ENCODE peak calls at places on chromosomes 1 and 21, in nine cellular contexts. One of them, this sample, is unnamed.

GRCh38 chr1:207453710-207454045 is 450 bp upstream of the CR2 start:
- DNase-seq in A673: no peak
- DNase-seq in heart right ventricle: no peak
- DNase-seq in Calu3: no peak
- DNase-seq in activated naive CD8-positive, alpha-beta T cell treated with anti-CD3 and anti-CD28 coated beads for 36 hours: no peak
- DNase-seq in progenitor cell of endocrine pancreas: no peak
- DNase-seq in HS-5: no peak
- DNase-seq in amygdala: no peak
- DNase-seq in NCI-H524: no peak
- DNase-seq in this sample: no peak

GRCh38 chr1:160834945-160835565 is 27.6 kb downstream of the CD244 start:
- DNase-seq in A673: peak
- DNase-seq in heart right ventricle: peak
- DNase-seq in Calu3: peak
- DNase-seq in activated naive CD8-positive, alpha-beta T cell treated with anti-CD3 and anti-CD28 coated beads for 36 hours: no peak
- DNase-seq in progenitor cell of endocrine pancreas: no peak
- DNase-seq in HS-5: no peak
- DNase-seq in amygdala: no peak
- DNase-seq in NCI-H524: no peak
- DNase-seq in this sample: peak

GRCh38 chr1:52237430-52237829 is 95.5 kb downstream of the ZFYVE9 start:
- DNase-seq in A673: no peak
- DNase-seq in heart right ventricle: no peak
- DNase-seq in Calu3: no peak
- DNase-seq in activated naive CD8-positive, alpha-beta T cell treated with anti-CD3 and anti-CD28 coated beads for 36 hours: no peak
- DNase-seq in progenitor cell of endocrine pancreas: no peak
- DNase-seq in HS-5: peak
- DNase-seq in amygdala: no peak
- DNase-seq in NCI-H524: no peak
- DNase-seq in this sample: no peak

GRCh38 chr1:25971044-25971881 is 26.6 kb downstream of the PAFAH2 start:
- DNase-seq in A673: no peak
- DNase-seq in heart right ventricle: no peak
- DNase-seq in Calu3: no peak
- DNase-seq in activated naive CD8-positive, alpha-beta T cell treated with anti-CD3 and anti-CD28 coated beads for 36 hours: peak
- DNase-seq in progenitor cell of endocrine pancreas: no peak
- DNase-seq in HS-5: no peak
- DNase-seq in amygdala: no peak
- DNase-seq in NCI-H524: no peak
- DNase-seq in this sample: no peak

GRCh38 chr1:245800901-245801605 is 646.3 kb downstream of the KIF26B start:
- DNase-seq in A673: no peak
- DNase-seq in heart right ventricle: no peak
- DNase-seq in Calu3: no peak
- DNase-seq in activated naive CD8-positive, alpha-beta T cell treated with anti-CD3 and anti-CD28 coated beads for 36 hours: no peak
- DNase-seq in progenitor cell of endocrine pancreas: no peak
- DNase-seq in HS-5: no peak
- DNase-seq in amygdala: no peak
- DNase-seq in NCI-H524: no peak
- DNase-seq in this sample: no peak

GRCh38 chr1:181089017-181089776 is 697 bp downstream of the IER5 start:
- DNase-seq in A673: peak
- DNase-seq in heart right ventricle: no peak
- DNase-seq in Calu3: peak
- DNase-seq in activated naive CD8-positive, alpha-beta T cell treated with anti-CD3 and anti-CD28 coated beads for 36 hours: peak
- DNase-seq in progenitor cell of endocrine pancreas: no peak
- DNase-seq in HS-5: no peak
- DNase-seq in amygdala: no peak
- DNase-seq in NCI-H524: no peak
- DNase-seq in this sample: peak

GRCh38 chr1:16162163-16162822 is 6.4 kb upstream of the EPHA2 start:
- DNase-seq in A673: peak
- DNase-seq in heart right ventricle: no peak
- DNase-seq in Calu3: no peak
- DNase-seq in activated naive CD8-positive, alpha-beta T cell treated with anti-CD3 and anti-CD28 coated beads for 36 hours: peak
- DNase-seq in progenitor cell of endocrine pancreas: no peak
- DNase-seq in HS-5: no peak
- DNase-seq in amygdala: no peak
- DNase-seq in NCI-H524: no peak
- DNase-seq in this sample: peak

GRCh38 chr1:89609781-89610456 is 23.0 kb upstream of the LRRC8C start:
- DNase-seq in A673: no peak
- DNase-seq in heart right ventricle: no peak
- DNase-seq in Calu3: no peak
- DNase-seq in activated naive CD8-positive, alpha-beta T cell treated with anti-CD3 and anti-CD28 coated beads for 36 hours: peak
- DNase-seq in progenitor cell of endocrine pancreas: no peak
- DNase-seq in HS-5: no peak
- DNase-seq in amygdala: no peak
- DNase-seq in NCI-H524: no peak
- DNase-seq in this sample: no peak

GRCh38 chr1:70061229-70061628 is 144.2 kb downstream of the LRRC40 start:
- DNase-seq in A673: no peak
- DNase-seq in heart right ventricle: no peak
- DNase-seq in Calu3: no peak
- DNase-seq in activated naive CD8-positive, alpha-beta T cell treated with anti-CD3 and anti-CD28 coated beads for 36 hours: no peak
- DNase-seq in progenitor cell of endocrine pancreas: no peak
- DNase-seq in HS-5: no peak
- DNase-seq in amygdala: no peak
- DNase-seq in NCI-H524: no peak
- DNase-seq in this sample: no peak

GRCh38 chr1:173205146-173206051 is 1.7 kb downstream of the TNFSF4 start:
- DNase-seq in A673: peak
- DNase-seq in heart right ventricle: no peak
- DNase-seq in Calu3: no peak
- DNase-seq in activated naive CD8-positive, alpha-beta T cell treated with anti-CD3 and anti-CD28 coated beads for 36 hours: no peak
- DNase-seq in progenitor cell of endocrine pancreas: no peak
- DNase-seq in HS-5: no peak
- DNase-seq in amygdala: no peak
- DNase-seq in NCI-H524: no peak
- DNase-seq in this sample: no peak

GRCh38 chr21:34261841-34262832 is 101.7 kb upstream of the KCNE2 start:
- DNase-seq in A673: no peak
- DNase-seq in heart right ventricle: no peak
- DNase-seq in Calu3: no peak
- DNase-seq in activated naive CD8-positive, alpha-beta T cell treated with anti-CD3 and anti-CD28 coated beads for 36 hours: no peak
- DNase-seq in progenitor cell of endocrine pancreas: no peak
- DNase-seq in HS-5: no peak
- DNase-seq in amygdala: no peak
- DNase-seq in NCI-H524: no peak
- DNase-seq in this sample: no peak

GRCh38 chr1:19032701-19033515 is 76.4 kb upstream of the IFFO2 start:
- DNase-seq in A673: no peak
- DNase-seq in heart right ventricle: no peak
- DNase-seq in Calu3: no peak
- DNase-seq in activated naive CD8-positive, alpha-beta T cell treated with anti-CD3 and anti-CD28 coated beads for 36 hours: no peak
- DNase-seq in progenitor cell of endocrine pancreas: no peak
- DNase-seq in HS-5: no peak
- DNase-seq in amygdala: no peak
- DNase-seq in NCI-H524: no peak
- DNase-seq in this sample: no peak

GRCh38 chr1:36787312-36787711 is 247.0 kb downstream of the GRIK3 start:
- DNase-seq in A673: no peak
- DNase-seq in heart right ventricle: no peak
- DNase-seq in Calu3: no peak
- DNase-seq in activated naive CD8-positive, alpha-beta T cell treated with anti-CD3 and anti-CD28 coated beads for 36 hours: no peak
- DNase-seq in progenitor cell of endocrine pancreas: no peak
- DNase-seq in HS-5: no peak
- DNase-seq in amygdala: no peak
- DNase-seq in NCI-H524: no peak
- DNase-seq in this sample: no peak

GRCh38 chr1:28577052-28577678 is 14.9 kb upstream of the RAB42 start:
- DNase-seq in A673: no peak
- DNase-seq in heart right ventricle: no peak
- DNase-seq in Calu3: no peak
- DNase-seq in activated naive CD8-positive, alpha-beta T cell treated with anti-CD3 and anti-CD28 coated beads for 36 hours: no peak
- DNase-seq in progenitor cell of endocrine pancreas: no peak
- DNase-seq in HS-5: no peak
- DNase-seq in amygdala: no peak
- DNase-seq in NCI-H524: no peak
- DNase-seq in this sample: no peak

GRCh38 chr1:167486090-167486824 is 32.1 kb downstream of the CD247 start:
- DNase-seq in A673: no peak
- DNase-seq in heart right ventricle: peak
- DNase-seq in Calu3: no peak
- DNase-seq in activated naive CD8-positive, alpha-beta T cell treated with anti-CD3 and anti-CD28 coated beads for 36 hours: no peak
- DNase-seq in progenitor cell of endocrine pancreas: no peak
- DNase-seq in HS-5: no peak
- DNase-seq in amygdala: no peak
- DNase-seq in NCI-H524: no peak
- DNase-seq in this sample: no peak

GRCh38 chr1:229363723-229364122 is 20.9 kb upstream of the CCSAP start:
- DNase-seq in A673: no peak
- DNase-seq in heart right ventricle: no peak
- DNase-seq in Calu3: no peak
- DNase-seq in activated naive CD8-positive, alpha-beta T cell treated with anti-CD3 and anti-CD28 coated beads for 36 hours: no peak
- DNase-seq in progenitor cell of endocrine pancreas: no peak
- DNase-seq in HS-5: no peak
- DNase-seq in amygdala: no peak
- DNase-seq in NCI-H524: no peak
- DNase-seq in this sample: no peak

GRCh38 chr1:7539772-7540175 is 231.3 kb upstream of the VAMP3 start:
- DNase-seq in A673: peak
- DNase-seq in heart right ventricle: no peak
- DNase-seq in Calu3: peak
- DNase-seq in activated naive CD8-positive, alpha-beta T cell treated with anti-CD3 and anti-CD28 coated beads for 36 hours: no peak
- DNase-seq in progenitor cell of endocrine pancreas: peak
- DNase-seq in HS-5: no peak
- DNase-seq in amygdala: no peak
- DNase-seq in NCI-H524: no peak
- DNase-seq in this sample: no peak

GRCh38 chr1:167661527-167662436 is 31.8 kb downstream of the RCSD1 start:
- DNase-seq in A673: peak
- DNase-seq in heart right ventricle: no peak
- DNase-seq in Calu3: no peak
- DNase-seq in activated naive CD8-positive, alpha-beta T cell treated with anti-CD3 and anti-CD28 coated beads for 36 hours: no peak
- DNase-seq in progenitor cell of endocrine pancreas: no peak
- DNase-seq in HS-5: peak
- DNase-seq in amygdala: no peak
- DNase-seq in NCI-H524: no peak
- DNase-seq in this sample: no peak

GRCh38 chr1:241992734-241993133 is 6.2 kb downstream of the MAP1LC3C start:
- DNase-seq in A673: peak
- DNase-seq in heart right ventricle: no peak
- DNase-seq in Calu3: no peak
- DNase-seq in activated naive CD8-positive, alpha-beta T cell treated with anti-CD3 and anti-CD28 coated beads for 36 hours: no peak
- DNase-seq in progenitor cell of endocrine pancreas: no peak
- DNase-seq in HS-5: no peak
- DNase-seq in amygdala: no peak
- DNase-seq in NCI-H524: no peak
- DNase-seq in this sample: no peak

GRCh38 chr1:92900539-92900938 is 60.7 kb downstream of the DIPK1A start:
- DNase-seq in A673: no peak
- DNase-seq in heart right ventricle: no peak
- DNase-seq in Calu3: no peak
- DNase-seq in activated naive CD8-positive, alpha-beta T cell treated with anti-CD3 and anti-CD28 coated beads for 36 hours: no peak
- DNase-seq in progenitor cell of endocrine pancreas: no peak
- DNase-seq in HS-5: no peak
- DNase-seq in amygdala: no peak
- DNase-seq in NCI-H524: no peak
- DNase-seq in this sample: no peak

GRCh38 chr1:51175278-51175677 is 60.8 kb upstream of the RNF11 start:
- DNase-seq in A673: no peak
- DNase-seq in heart right ventricle: no peak
- DNase-seq in Calu3: no peak
- DNase-seq in activated naive CD8-positive, alpha-beta T cell treated with anti-CD3 and anti-CD28 coated beads for 36 hours: no peak
- DNase-seq in progenitor cell of endocrine pancreas: no peak
- DNase-seq in HS-5: no peak
- DNase-seq in amygdala: no peak
- DNase-seq in NCI-H524: no peak
- DNase-seq in this sample: no peak

GRCh38 chr1:64871256-64871655 is 95.1 kb downstream of the JAK1 start:
- DNase-seq in A673: no peak
- DNase-seq in heart right ventricle: no peak
- DNase-seq in Calu3: no peak
- DNase-seq in activated naive CD8-positive, alpha-beta T cell treated with anti-CD3 and anti-CD28 coated beads for 36 hours: no peak
- DNase-seq in progenitor cell of endocrine pancreas: no peak
- DNase-seq in HS-5: no peak
- DNase-seq in amygdala: no peak
- DNase-seq in NCI-H524: no peak
- DNase-seq in this sample: no peak

GRCh38 chr1:155983191-155984023 is 5.1 kb upstream of the ARHGEF2 start:
- DNase-seq in A673: peak
- DNase-seq in heart right ventricle: peak
- DNase-seq in Calu3: peak
- DNase-seq in activated naive CD8-positive, alpha-beta T cell treated with anti-CD3 and anti-CD28 coated beads for 36 hours: no peak
- DNase-seq in progenitor cell of endocrine pancreas: no peak
- DNase-seq in HS-5: peak
- DNase-seq in amygdala: no peak
- DNase-seq in NCI-H524: no peak
- DNase-seq in this sample: no peak

GRCh38 chr21:44487831-44488230 is 32.5 kb downstream of the LRRC3 start:
- DNase-seq in A673: peak
- DNase-seq in heart right ventricle: no peak
- DNase-seq in Calu3: no peak
- DNase-seq in activated naive CD8-positive, alpha-beta T cell treated with anti-CD3 and anti-CD28 coated beads for 36 hours: peak
- DNase-seq in progenitor cell of endocrine pancreas: no peak
- DNase-seq in HS-5: no peak
- DNase-seq in amygdala: no peak
- DNase-seq in NCI-H524: no peak
- DNase-seq in this sample: no peak

GRCh38 chr1:229841230-229841629 is 215.2 kb downstream of the URB2 start:
- DNase-seq in A673: peak
- DNase-seq in heart right ventricle: no peak
- DNase-seq in Calu3: no peak
- DNase-seq in activated naive CD8-positive, alpha-beta T cell treated with anti-CD3 and anti-CD28 coated beads for 36 hours: no peak
- DNase-seq in progenitor cell of endocrine pancreas: no peak
- DNase-seq in HS-5: no peak
- DNase-seq in amygdala: no peak
- DNase-seq in NCI-H524: no peak
- DNase-seq in this sample: no peak

GRCh38 chr1:78176448-78176847 is 130.7 kb downstream of the GIPC2 start:
- DNase-seq in A673: peak
- DNase-seq in heart right ventricle: peak
- DNase-seq in Calu3: no peak
- DNase-seq in activated naive CD8-positive, alpha-beta T cell treated with anti-CD3 and anti-CD28 coated beads for 36 hours: no peak
- DNase-seq in progenitor cell of endocrine pancreas: no peak
- DNase-seq in HS-5: no peak
- DNase-seq in amygdala: no peak
- DNase-seq in NCI-H524: peak
- DNase-seq in this sample: no peak

GRCh38 chr1:156586323-156586722 is 5.3 kb upstream of the NAXE start:
- DNase-seq in A673: no peak
- DNase-seq in heart right ventricle: no peak
- DNase-seq in Calu3: no peak
- DNase-seq in activated naive CD8-positive, alpha-beta T cell treated with anti-CD3 and anti-CD28 coated beads for 36 hours: no peak
- DNase-seq in progenitor cell of endocrine pancreas: no peak
- DNase-seq in HS-5: no peak
- DNase-seq in amygdala: no peak
- DNase-seq in NCI-H524: no peak
- DNase-seq in this sample: no peak

GRCh38 chr1:117416546-117417117 is 49.4 kb downstream of the MAN1A2 start:
- DNase-seq in A673: no peak
- DNase-seq in heart right ventricle: no peak
- DNase-seq in Calu3: no peak
- DNase-seq in activated naive CD8-positive, alpha-beta T cell treated with anti-CD3 and anti-CD28 coated beads for 36 hours: no peak
- DNase-seq in progenitor cell of endocrine pancreas: no peak
- DNase-seq in HS-5: no peak
- DNase-seq in amygdala: no peak
- DNase-seq in NCI-H524: no peak
- DNase-seq in this sample: no peak

GRCh38 chr1:182615468-182616129 is 11.4 kb upstream of the RGS16 start:
- DNase-seq in A673: peak
- DNase-seq in heart right ventricle: peak
- DNase-seq in Calu3: no peak
- DNase-seq in activated naive CD8-positive, alpha-beta T cell treated with anti-CD3 and anti-CD28 coated beads for 36 hours: peak
- DNase-seq in progenitor cell of endocrine pancreas: no peak
- DNase-seq in HS-5: no peak
- DNase-seq in amygdala: peak
- DNase-seq in NCI-H524: peak
- DNase-seq in this sample: peak

GRCh38 chr1:40315239-40315794 is 1.8 kb downstream of the COL9A2 start:
- DNase-seq in A673: peak
- DNase-seq in heart right ventricle: peak
- DNase-seq in Calu3: peak
- DNase-seq in activated naive CD8-positive, alpha-beta T cell treated with anti-CD3 and anti-CD28 coated beads for 36 hours: peak
- DNase-seq in progenitor cell of endocrine pancreas: peak
- DNase-seq in HS-5: no peak
- DNase-seq in amygdala: peak
- DNase-seq in NCI-H524: peak
- DNase-seq in this sample: peak

GRCh38 chr21:35396655-35397054 is 347.6 kb upstream of the RUNX1 start:
- DNase-seq in A673: no peak
- DNase-seq in heart right ventricle: no peak
- DNase-seq in Calu3: no peak
- DNase-seq in activated naive CD8-positive, alpha-beta T cell treated with anti-CD3 and anti-CD28 coated beads for 36 hours: no peak
- DNase-seq in progenitor cell of endocrine pancreas: no peak
- DNase-seq in HS-5: no peak
- DNase-seq in amygdala: no peak
- DNase-seq in NCI-H524: no peak
- DNase-seq in this sample: no peak